ENCODE peak calls at places on chromosomes 4 and X, in four cellular contexts. X, U, P and S are unnamed samples.

GRCh38 chr4:111631157-111631999 is 513.9 kb upstream of the FAM241A start:
- DNase-seq in X (no peak), U (no peak), P (peak), S (no peak)

GRCh38 chrX:69565247-69565815 is 50.6 kb upstream of the EDA start:
- DNase-seq in X (no peak), U (no peak), P (no peak), S (no peak)

GRCh38 chr4:40454816-40455215 is 119.7 kb downstream of the CHRNA9 start:
- DNase-seq in X (no peak), U (no peak), P (no peak), S (no peak)

GRCh38 chr4:8762951-8763735 is 108.5 kb downstream of the HMX1 start:
- DNase-seq in X (peak), U (peak), P (no peak), S (peak)

GRCh38 chrX:36414056-36414455 is 494.5 kb downstream of the CFAP47 start:
- DNase-seq in X (no peak), U (no peak), P (no peak), S (no peak)

GRCh38 chr4:83831588-83831987 is 295.7 kb downstream of the GPAT3 start:
- DNase-seq in X (no peak), U (no peak), P (no peak), S (no peak)

GRCh38 chr4:146957252-146957651 is 11.6 kb upstream of the TTC29 start:
- DNase-seq in X (no peak), U (no peak), P (no peak), S (no peak)

GRCh38 chr4:110854021-110854678 is 231.3 kb upstream of the PITX2 start:
- DNase-seq in X (no peak), U (no peak), P (no peak), S (no peak)

GRCh38 chr4:103915224-103915869 is 195.6 kb upstream of the TACR3 start:
- DNase-seq in X (no peak), U (no peak), P (peak), S (no peak)

GRCh38 chrX:84865113-84865512 is 138.6 kb upstream of the APOOL start:
- DNase-seq in X (no peak), U (no peak), P (no peak), S (no peak)

GRCh38 chrX:133923113-133923512 is 62.3 kb downstream of the GPC3 start:
- DNase-seq in X (no peak), U (no peak), P (no peak), S (no peak)

GRCh38 chrX:38651625-38652601 is 90.6 kb downstream of the TSPAN7 start:
- DNase-seq in X (no peak), U (no peak), P (no peak), S (no peak)

GRCh38 chr4:153765836-153766235 is 6.0 kb upstream of the RNF175 start:
- DNase-seq in X (no peak), U (no peak), P (no peak), S (no peak)

GRCh38 chr4:47049347-47049746 is 18.0 kb downstream of the GABRB1 start:
- DNase-seq in X (no peak), U (no peak), P (no peak), S (no peak)

GRCh38 chr4:77481856-77482255 is 123.8 kb upstream of the CXCL13 start:
- DNase-seq in X (no peak), U (no peak), P (no peak), S (no peak)

GRCh38 chrX:47514553-47515235 is 31.7 kb upstream of the ZNF41 start:
- DNase-seq in X (no peak), U (no peak), P (peak), S (no peak)

GRCh38 chrX:29466441-29466840 is 748.9 kb upstream of the MAGEB2 start:
- DNase-seq in X (no peak), U (no peak), P (no peak), S (no peak)

GRCh38 chrX:9456250-9457074 is 8.4 kb upstream of the TBL1X start:
- DNase-seq in X (no peak), U (no peak), P (no peak), S (no peak)

GRCh38 chr4:183408791-183409190 is 35.6 kb upstream of the CDKN2AIP start:
- DNase-seq in X (peak), U (no peak), P (peak), S (no peak)

GRCh38 chr4:177410566-177410965 is 31.7 kb downstream of the AGA start:
- DNase-seq in X (no peak), U (no peak), P (no peak), S (no peak)

GRCh38 chr4:75921910-75922309 is 18.9 kb downstream of the NAAA start:
- DNase-seq in X (no peak), U (no peak), P (no peak), S (no peak)

GRCh38 chrX:155225774-155226173 is 9.5 kb downstream of the VBP1 start:
- DNase-seq in X (no peak), U (no peak), P (no peak), S (no peak)

GRCh38 chrX:70504772-70505450 is 60.3 kb downstream of the DLG3 start:
- DNase-seq in X (no peak), U (no peak), P (no peak), S (no peak)

GRCh38 chr4:83536649-83537352 is 893 bp downstream of the GPAT3 start:
- DNase-seq in X (no peak), U (no peak), P (no peak), S (no peak)

GRCh38 chr4:145735777-145736176 is 55.8 kb downstream of the C4orf51 start:
- DNase-seq in X (no peak), U (no peak), P (no peak), S (no peak)

GRCh38 chr4:145736241-145736831 is 56.4 kb downstream of the C4orf51 start:
- DNase-seq in X (peak), U (peak), P (no peak), S (peak)

GRCh38 chr4:145734051-145734450 is 54.1 kb downstream of the C4orf51 start:
- DNase-seq in X (no peak), U (no peak), P (no peak), S (no peak)

GRCh38 chr4:145734576-145735329 is 54.8 kb downstream of the C4orf51 start:
- DNase-seq in X (peak), U (peak), P (peak), S (peak)

GRCh38 chr4:145735330-145735638 is 55.3 kb downstream of the C4orf51 start:
- DNase-seq in X (no peak), U (no peak), P (peak), S (no peak)
- H3K4me3 ChIP-seq in X (peak), U (no peak), P (no peak), S (no peak)

GRCh38 chr4:159024266-159024665 is 78.6 kb upstream of the RAPGEF2 start:
- DNase-seq in X (no peak), U (no peak), P (no peak), S (peak)
- H3K27ac ChIP-seq in X (no peak), U (no peak), P (no peak), S (no peak)

GRCh38 chr4:1862055-1862911 is 6.3 kb upstream of the LETM1 start:
- DNase-seq in X (no peak), U (no peak), P (peak), S (peak)
- H3K4me3 ChIP-seq in X (peak), U (peak), P (no peak), S (no peak)

GRCh38 chr4:121069419-121069818 is 2.9 kb downstream of the NDNF start:
- DNase-seq in X (no peak), U (no peak), P (no peak), S (no peak)

GRCh38 chr4:121071640-121072037 is 696 bp downstream of the NDNF start:
- DNase-seq in X (no peak), U (no peak), P (no peak), S (no peak)

GRCh38 chr4:121072080-121072835 is at the start of gene NDNF:
- DNase-seq in X (peak), U (peak), P (peak), S (peak)

GRCh38 chr4:121070696-121071639 is 1.4 kb downstream of the NDNF start:
- DNase-seq in X (peak), U (no peak), P (peak), S (peak)

DNA sequence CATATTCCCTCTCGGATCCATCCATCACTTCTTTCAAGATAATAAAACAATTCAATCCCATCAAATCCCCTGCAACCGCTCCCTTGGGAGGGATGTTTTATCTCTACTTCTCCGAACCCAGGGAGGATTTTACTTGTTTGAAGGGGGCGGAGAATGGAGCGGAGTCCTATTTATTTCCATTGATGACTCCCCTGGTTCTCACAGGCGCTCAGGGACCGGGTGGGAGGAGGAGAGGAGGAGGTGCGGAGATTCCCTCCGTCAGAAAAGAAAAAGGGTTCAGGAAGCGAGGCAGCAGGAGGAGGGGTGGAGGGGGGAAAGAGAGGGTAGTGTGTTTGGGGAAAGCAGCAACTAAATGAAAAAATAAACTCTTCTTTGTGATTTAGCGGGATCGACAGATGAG is 2.1 kb downstream of the NDNF start:
- DNase-seq in X (no peak), U (peak), P (peak), S (peak)
- H3K27ac ChIP-seq in X (peak), U (peak), P (peak), S (no peak)

GRCh38 chrX:139559383-139560042 is 29.0 kb downstream of the F9 start:
- DNase-seq in X (no peak), U (no peak), P (peak), S (peak)

GRCh38 chrX:139566981-139567380 is 36.4 kb downstream of the F9 start:
- DNase-seq in X (no peak), U (no peak), P (no peak), S (no peak)

GRCh38 chrX:139560221-139560620 is 29.7 kb downstream of the F9 start:
- DNase-seq in X (no peak), U (no peak), P (no peak), S (no peak)

GRCh38 chrX:139563251-139563650 is 32.7 kb downstream of the F9 start:
- DNase-seq in X (no peak), U (no peak), P (no peak), S (no peak)
- H3K4me3 ChIP-seq in X (no peak), U (no peak), P (no peak), S (no peak)

DNA sequence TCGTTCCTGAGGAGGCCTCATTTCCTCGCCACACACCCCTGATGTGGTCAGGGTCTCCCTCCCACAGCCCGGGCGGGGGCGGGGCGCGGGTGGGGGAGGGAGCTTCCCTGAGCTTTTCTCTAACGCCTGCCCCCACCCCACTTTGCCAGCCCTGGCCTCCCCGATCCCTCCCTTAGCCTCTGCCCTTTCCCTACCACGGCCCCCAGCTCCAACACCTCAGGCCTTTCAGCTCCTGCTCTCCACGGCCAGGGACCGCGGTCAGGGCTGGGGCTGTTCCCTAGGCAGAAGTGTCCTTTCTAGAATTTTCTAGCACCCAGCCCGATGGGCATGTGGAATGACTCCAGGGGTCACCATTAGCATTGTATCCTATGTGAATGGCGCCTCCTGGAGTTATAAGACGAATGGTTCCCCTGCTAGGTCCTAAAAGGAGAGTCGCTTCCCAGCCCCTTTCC is 201.3 kb upstream of the BCOR start:
- DNase-seq in X (no peak), U (no peak), P (peak), S (peak)
- H3K27ac ChIP-seq in X (no peak), U (no peak), P (peak), S (no peak)

DNA sequence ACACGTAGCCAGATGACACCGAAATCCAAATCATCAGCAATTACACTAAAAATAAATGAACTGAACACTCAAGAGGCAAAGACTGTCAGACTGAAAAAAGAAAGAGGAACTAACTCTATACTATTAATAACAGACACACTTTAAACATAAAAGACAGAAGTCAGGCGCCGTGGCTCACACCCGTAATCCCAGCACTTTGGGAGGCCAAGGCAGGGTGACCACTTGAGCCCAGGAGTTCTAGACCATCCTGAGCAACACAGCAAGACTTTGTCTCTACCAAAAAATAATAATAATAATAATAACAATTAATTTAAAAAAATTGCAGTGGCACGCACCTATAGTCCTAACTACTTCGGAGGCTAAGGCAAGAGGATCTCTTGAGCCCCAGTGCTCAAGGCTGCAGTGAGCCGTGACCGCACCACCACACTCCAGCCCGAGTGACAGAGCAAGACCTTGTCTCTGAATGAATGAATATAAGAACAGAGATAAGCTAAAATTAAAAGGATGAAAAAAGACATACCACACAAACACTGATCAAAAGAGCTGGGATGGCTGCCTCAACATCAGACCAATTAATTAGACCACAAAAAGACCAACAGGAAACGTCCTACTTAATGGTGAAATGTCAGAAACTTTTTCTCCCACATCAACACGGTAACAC is 29.9 kb downstream of the CTBP1 start:
- DNase-seq in X (no peak), U (no peak), P (no peak), S (no peak)
- H3K4me3 ChIP-seq in X (no peak), U (no peak), P (no peak), S (no peak)

DNA sequence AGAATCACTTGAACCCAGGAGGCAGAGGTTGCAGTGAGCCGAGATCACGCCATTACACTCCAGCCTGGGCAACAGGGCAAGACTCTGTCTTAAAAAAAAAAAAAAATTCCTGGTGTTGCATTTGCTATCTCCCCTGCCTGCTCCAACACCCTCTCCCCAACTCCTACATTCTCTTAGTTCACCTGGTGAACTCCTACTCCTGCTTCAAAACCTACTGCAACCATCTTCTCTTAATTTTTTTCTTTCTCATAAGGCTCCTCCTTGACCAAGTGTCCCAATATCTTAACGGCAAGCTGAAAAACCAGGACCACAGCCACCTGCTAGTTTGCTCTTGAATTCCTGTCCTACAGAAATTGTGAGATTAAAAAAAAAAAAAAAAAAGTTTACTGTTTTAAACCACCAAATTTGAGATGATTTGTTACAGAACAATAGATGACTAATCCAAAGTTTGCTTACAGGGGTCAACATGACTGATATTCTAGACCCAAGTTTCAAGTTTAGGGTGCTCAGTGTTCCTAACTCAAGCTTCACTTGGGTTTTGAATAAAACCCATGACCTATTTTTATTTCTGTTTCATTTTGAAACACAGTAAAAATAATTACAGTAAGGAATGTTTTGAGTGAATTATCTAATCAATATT is 13.1 kb upstream of the ANXA5 start:
- DNase-seq in X (no peak), U (no peak), P (no peak), S (no peak)
- H3K27ac ChIP-seq in X (no peak), U (no peak), P (no peak), S (no peak)

GRCh38 chr4:38318737-38319455 is 345.1 kb upstream of the KLF3 start:
- DNase-seq in X (peak), U (peak), P (peak), S (peak)
- H3K4me3 ChIP-seq in X (peak), U (peak), P (no peak), S (peak)